ENCODE peak calls at places on chromosomes 12 and 14, in ten cellular contexts. P is ovary, B is aorta, X is mesenchymal stem cell, K is body of pancreas, V is HL-60, Z is pancreas, W is RWPE1, A is trophoblast cell, U is brain microvascular endothelial cell. C is an unnamed sample.

GRCh38 chr12:51891843-51892242 is 3.9 kb downstream of the ANKRD33 start:
- DNase-seq in P (no peak), V (no peak), B (no peak), U (no peak), X (peak), A (peak), K (no peak), W (peak), Z (no peak), C (no peak)

GRCh38 chr14:55731881-55732498 is 152.0 kb downstream of the KTN1 start:
- DNase-seq in X (no peak), V (peak), B (no peak), A (peak), U (peak), K (peak), Z (peak), W (no peak), P (no peak), C (peak)

GRCh38 chr14:35385042-35385839 is 19.3 kb downstream of the NFKBIA start:
- DNase-seq in Z (peak), W (no peak), B (peak), K (peak), V (no peak), U (peak), P (peak), X (peak), A (no peak), C (peak)

GRCh38 chr14:98962118-98962517 is 309.9 kb downstream of the BCL11B start:
- DNase-seq in B (no peak), A (no peak), Z (no peak), V (no peak), K (no peak), W (no peak), U (no peak), X (no peak), P (no peak), C (no peak)

GRCh38 chr14:69152944-69153847 is at the start of gene DCAF5:
- DNase-seq in P (peak), W (peak), X (peak), A (peak), K (peak), U (peak), V (peak), Z (peak), B (peak), C (peak)

GRCh38 chr14:105883066-105884005 is 357.0 kb downstream of the TMEM121 start:
- DNase-seq in W (no peak), U (no peak), K (peak), Z (peak), X (no peak), V (no peak), B (peak), P (no peak), A (no peak), C (no peak)

GRCh38 chr12:121749267-121749666 is 36.7 kb downstream of the TMEM120B start:
- DNase-seq in W (no peak), V (no peak), X (no peak), K (no peak), P (no peak), A (no peak), B (no peak), Z (no peak), U (no peak), C (no peak)

GRCh38 chr12:42213023-42213422 is 25.0 kb downstream of the YAF2 start:
- DNase-seq in U (peak), V (peak), X (no peak), K (no peak), P (no peak), A (peak), Z (no peak), B (no peak), W (peak), C (peak)

GRCh38 chr12:123047289-123047688 is 66.8 kb downstream of the ARL6IP4 start:
- DNase-seq in U (no peak), A (no peak), X (no peak), K (no peak), V (no peak), P (no peak), W (no peak), B (no peak), Z (no peak), C (no peak)

GRCh38 chr12:68595246-68595645 is 15.5 kb upstream of the RAP1B start:
- DNase-seq in B (no peak), P (no peak), W (no peak), V (no peak), X (no peak), K (no peak), A (no peak), Z (no peak), U (no peak), C (no peak)

GRCh38 chr12:26122681-26123481 is 2.0 kb downstream of the BHLHE41 start:
- DNase-seq in Z (peak), K (peak), V (peak), B (peak), W (no peak), U (peak), A (peak), X (peak), P (peak), C (peak)

GRCh38 chr12:26119391-26119981 is 5.4 kb downstream of the BHLHE41 start:
- DNase-seq in K (peak), Z (no peak), W (no peak), P (no peak), U (peak), A (peak), B (no peak), X (peak), V (peak), C (peak)

GRCh38 chr12:26121841-26122680 is 2.8 kb downstream of the BHLHE41 start:
- DNase-seq in B (peak), Z (peak), U (no peak), P (peak), A (peak), K (peak), X (peak), V (peak), W (no peak), C (peak)

GRCh38 chr12:26120561-26121274 is 4.1 kb downstream of the BHLHE41 start:
- DNase-seq in K (no peak), Z (no peak), U (no peak), V (no peak), X (no peak), P (no peak), B (no peak), A (no peak), W (no peak), C (no peak)

GRCh38 chr12:26121323-26121740 is 3.5 kb downstream of the BHLHE41 start:
- DNase-seq in P (no peak), A (no peak), V (no peak), K (no peak), B (no peak), W (no peak), Z (no peak), U (no peak), X (no peak), C (no peak)
- H3K27ac ChIP-seq in P (peak), A (no peak), V (no peak), K (peak), B (peak), W (no peak), Z (peak), U (no peak), X (no peak), C (no peak)

DNA sequence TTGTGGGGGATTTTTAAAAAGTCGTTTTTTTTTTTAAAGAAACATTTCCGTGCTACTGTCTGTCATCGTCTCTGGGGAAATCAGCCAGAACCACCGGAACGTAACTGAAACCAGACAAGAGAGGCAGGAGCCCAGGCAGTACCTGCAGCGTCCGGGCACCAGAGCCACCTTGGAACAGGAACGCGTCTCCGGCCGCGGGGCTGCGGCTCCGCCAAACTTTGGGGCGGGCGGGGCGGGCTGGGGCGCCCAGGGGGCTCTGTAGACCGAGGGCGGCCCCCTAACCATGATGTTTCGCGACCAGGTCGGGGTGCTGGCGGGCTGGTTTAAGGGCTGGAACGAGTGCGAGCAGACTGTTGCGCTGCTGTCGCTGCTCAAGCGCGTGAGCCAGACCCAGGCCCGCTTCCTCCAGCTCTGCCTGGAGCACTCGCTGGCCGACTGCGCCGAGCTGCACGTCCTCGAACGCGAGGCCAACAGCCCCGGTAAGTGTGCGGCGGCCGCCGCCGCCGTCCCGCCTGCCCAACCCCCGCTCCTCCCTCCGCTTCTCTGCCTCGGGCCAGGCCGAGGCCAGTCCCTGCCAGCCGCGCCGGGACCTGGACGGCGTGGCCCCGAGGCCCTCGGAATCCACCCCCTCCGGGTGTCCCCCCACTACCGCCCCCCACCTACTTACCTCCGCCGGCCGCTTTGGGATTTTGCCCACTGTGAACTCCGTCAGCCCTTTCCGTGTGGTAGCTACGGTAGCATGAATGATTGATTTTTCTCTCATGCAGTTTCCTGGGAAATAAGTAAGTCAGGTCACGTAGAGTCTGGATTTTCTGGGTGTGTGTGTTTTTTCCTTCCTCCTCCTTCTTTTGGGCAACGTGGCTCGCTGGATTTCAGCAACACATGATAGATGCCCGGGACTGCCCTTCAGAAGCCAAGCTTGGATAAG is 970 bp downstream of the SAMD4A start:
- DNase-seq in P (peak), B (peak), X (peak), Z (peak), V (peak), W (peak), K (peak), A (peak), U (peak), C (peak)
- H3K27ac ChIP-seq in P (peak), B (peak), X (peak), Z (peak), V (no peak), W (peak), K (peak), A (peak), U (peak), C (peak)

DNA sequence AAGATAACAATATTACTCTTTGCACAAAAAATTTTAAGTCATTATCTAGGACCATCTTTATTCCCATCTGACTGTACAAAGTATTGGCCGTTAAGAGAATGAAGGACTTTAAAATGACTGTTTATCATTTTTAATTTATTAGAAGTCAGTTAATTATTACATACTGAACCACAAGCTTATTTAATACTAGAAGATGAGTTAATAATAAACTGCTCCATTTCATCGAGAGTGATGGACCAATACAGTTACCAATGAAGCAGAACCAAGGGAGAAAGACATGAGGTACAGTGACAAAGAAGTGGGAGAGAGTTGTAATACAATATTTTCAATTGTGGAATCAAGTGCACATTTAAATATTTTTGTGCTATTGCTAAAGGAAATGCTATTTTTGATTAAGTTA is 83.3 kb downstream of the PTPRO start:
- DNase-seq in B (no peak), Z (no peak), K (no peak), X (no peak), U (no peak), V (no peak), A (no peak), P (no peak), W (no peak), C (no peak)
- H3K27ac ChIP-seq in B (no peak), Z (no peak), K (no peak), X (no peak), U (no peak), V (no peak), A (no peak), P (no peak), W (no peak), C (no peak)

GRCh38 chr12:80602455-80602854 is 105.0 kb upstream of the MYF6 start:
- DNase-seq in K (no peak), V (no peak), U (no peak), Z (no peak), B (no peak), A (no peak), X (no peak), P (no peak), W (no peak), C (no peak)
- H3K27ac ChIP-seq in K (no peak), V (no peak), U (no peak), Z (no peak), B (no peak), A (no peak), X (no peak), P (no peak), W (no peak), C (no peak)

DNA sequence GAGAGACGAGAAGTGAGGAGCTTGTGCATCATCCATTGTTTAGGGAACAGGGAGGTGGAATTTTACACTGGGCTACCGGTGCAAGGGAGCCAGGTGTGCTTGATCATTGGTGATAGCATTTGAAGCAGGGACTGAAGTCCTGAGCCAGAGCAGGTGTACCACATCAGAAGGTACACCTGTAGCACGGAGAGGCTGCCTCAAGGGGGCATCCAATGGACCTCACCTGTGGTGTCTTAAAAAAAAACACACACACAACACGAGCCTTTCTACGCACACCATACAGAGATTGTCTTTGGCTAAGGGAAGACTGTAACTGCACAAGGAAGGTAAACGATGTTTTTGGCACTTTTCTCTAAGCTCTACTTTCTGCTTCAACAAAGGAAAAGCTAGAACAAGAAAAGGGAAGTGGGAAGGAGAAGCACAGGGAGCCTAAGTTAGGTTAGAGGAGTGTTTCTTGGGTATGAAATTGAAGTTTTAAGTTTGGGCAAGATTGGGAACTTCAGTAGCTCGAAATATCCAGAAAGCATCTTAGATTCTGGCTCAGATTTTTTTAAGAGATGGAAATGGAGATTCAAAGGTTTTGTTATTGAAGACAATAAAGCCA is 334.3 kb upstream of the FBXO33 start:
- DNase-seq in V (no peak), P (no peak), X (no peak), Z (no peak), W (no peak), K (no peak), A (no peak), U (no peak), B (no peak), C (no peak)
- H3K27ac ChIP-seq in V (no peak), P (no peak), X (no peak), Z (no peak), W (no peak), K (no peak), A (no peak), U (no peak), B (no peak), C (no peak)

DNA sequence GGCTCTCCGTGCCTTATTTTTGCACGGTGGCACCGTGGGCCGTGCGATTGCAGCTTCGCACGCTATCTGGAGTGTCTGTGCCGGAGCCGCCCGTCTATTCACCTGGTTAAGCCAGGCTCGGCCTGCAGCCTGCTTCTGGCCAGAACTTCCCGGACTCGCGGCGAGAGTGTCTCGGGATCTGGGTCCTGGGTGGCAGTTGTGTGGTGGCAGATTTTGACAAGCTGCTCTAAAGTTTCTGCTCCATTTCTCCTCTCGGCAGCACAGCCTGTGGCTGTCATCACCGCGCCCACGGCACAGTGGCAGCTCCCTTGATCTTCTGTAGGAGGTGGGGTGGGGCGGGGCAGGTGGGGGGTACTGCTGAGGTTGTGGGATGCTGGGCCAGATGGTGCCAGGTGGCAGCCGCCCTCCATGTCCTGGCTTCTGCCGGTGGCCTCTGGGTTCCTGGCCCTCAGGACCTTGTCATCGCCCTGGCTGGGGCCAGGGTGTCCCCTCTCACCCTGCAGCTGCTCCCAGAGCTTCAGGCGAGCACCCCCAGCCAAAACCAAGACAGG is 2.9 kb downstream of the MMP17 start:
- DNase-seq in W (no peak), X (peak), K (no peak), B (peak), A (no peak), P (no peak), Z (no peak), V (peak), U (no peak), C (no peak)
- H3K27ac ChIP-seq in W (peak), X (no peak), K (peak), B (no peak), A (peak), P (peak), Z (no peak), V (no peak), U (peak), C (peak)

DNA sequence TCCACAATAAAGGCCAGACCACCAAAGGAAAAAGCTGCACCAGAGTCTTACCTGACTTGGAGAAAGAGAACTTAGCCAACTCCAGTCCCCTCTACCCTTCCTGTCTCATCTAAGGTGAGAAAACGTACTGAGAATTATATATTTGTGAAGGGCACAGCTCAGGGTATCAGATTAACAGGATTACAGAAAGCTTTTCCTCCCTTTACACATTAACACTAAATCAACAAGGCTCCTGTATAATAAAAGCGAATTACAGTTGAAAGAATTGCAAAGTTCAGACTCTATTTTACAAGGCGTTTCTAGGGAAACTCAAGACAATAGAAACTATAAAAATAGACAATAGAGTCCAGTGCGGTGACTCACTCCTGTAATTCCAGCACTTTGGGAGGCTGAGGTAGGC is 82.7 kb upstream of the RPL10L start:
- DNase-seq in P (no peak), V (no peak), U (no peak), Z (no peak), W (no peak), B (no peak), A (no peak), K (no peak), X (no peak), C (peak)
- H3K27ac ChIP-seq in P (no peak), V (no peak), U (no peak), Z (no peak), W (no peak), B (no peak), A (no peak), K (no peak), X (no peak), C (peak)

GRCh38 chr14:61048640-61049039 is 67.6 kb downstream of the SLC38A6 start:
- DNase-seq in A (no peak), K (no peak), V (no peak), X (no peak), Z (no peak), P (no peak), U (no peak), B (no peak), W (no peak), C (no peak)

GRCh38 chr14:61051046-61051445 is 70.0 kb downstream of the SLC38A6 start:
- DNase-seq in B (peak), U (no peak), A (no peak), X (no peak), P (no peak), V (no peak), W (no peak), Z (no peak), K (no peak), C (no peak)
- H3K27ac ChIP-seq in B (no peak), U (no peak), A (no peak), X (no peak), P (no peak), V (no peak), W (no peak), Z (no peak), K (no peak), C (no peak)

GRCh38 chr12:54328595-54329337 is 3.8 kb downstream of the COPZ1 start:
- DNase-seq in A (no peak), V (no peak), P (no peak), Z (no peak), X (no peak), U (no peak), K (no peak), W (no peak), B (no peak), C (no peak)

GRCh38 chr12:54331461-54331860 is 6.5 kb downstream of the COPZ1 start:
- DNase-seq in Z (no peak), V (no peak), B (no peak), A (no peak), P (no peak), K (no peak), W (no peak), U (no peak), X (no peak), C (no peak)

GRCh38 chr12:54329756-54330155 is 4.8 kb downstream of the COPZ1 start:
- DNase-seq in A (no peak), V (no peak), K (no peak), B (no peak), U (no peak), W (no peak), P (no peak), X (no peak), Z (no peak), C (no peak)

GRCh38 chr12:54333420-54334034 is 8.6 kb downstream of the COPZ1 start:
- DNase-seq in X (no peak), P (no peak), A (no peak), W (no peak), U (no peak), Z (no peak), V (no peak), K (no peak), B (no peak), C (no peak)

GRCh38 chr12:54330442-54330841 is 5.5 kb downstream of the COPZ1 start:
- DNase-seq in V (no peak), K (no peak), X (no peak), P (no peak), Z (no peak), B (no peak), U (no peak), W (no peak), A (no peak), C (no peak)
- H3K27ac ChIP-seq in V (no peak), K (no peak), X (no peak), P (no peak), Z (no peak), B (no peak), U (no peak), W (no peak), A (peak), C (no peak)

DNA sequence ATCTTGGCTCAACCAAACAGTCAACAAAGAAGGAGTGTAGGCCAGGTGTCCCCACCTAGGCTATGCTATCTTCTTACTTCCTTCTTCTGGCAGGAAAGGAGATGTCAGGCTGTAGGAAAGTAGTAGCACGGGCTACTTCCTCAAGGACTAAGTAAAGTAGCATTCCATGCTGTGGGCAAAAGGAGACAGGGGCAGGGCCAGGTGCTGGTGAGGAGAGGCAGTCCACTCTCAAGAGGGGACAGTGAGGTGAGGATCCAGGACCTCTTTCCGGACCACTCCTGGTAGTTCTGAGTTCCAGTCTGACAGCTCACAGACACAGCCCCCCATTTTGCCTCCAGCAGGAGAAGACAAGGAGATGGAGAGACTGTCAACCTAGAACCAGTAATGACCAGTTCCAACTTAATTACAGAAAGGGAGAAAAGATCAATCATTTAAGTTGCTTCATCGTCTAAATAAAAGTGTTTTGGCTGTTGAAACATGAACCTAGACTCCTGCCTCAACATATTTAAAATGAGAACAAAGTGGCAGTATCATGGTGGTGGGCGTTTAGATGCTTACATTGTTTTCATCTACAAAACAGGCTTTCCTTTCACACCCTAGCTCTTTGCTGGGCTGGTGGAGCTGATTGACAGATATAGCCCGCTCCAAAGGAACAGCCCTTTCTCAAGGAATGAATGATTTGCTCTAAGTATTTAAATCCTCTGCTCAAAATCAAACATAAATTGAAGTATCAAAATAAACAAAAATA is 5.1 kb upstream of the SSTR1 start:
- DNase-seq in Z (no peak), X (no peak), A (no peak), P (no peak), W (no peak), K (no peak), V (no peak), B (no peak), U (no peak), C (no peak)
- H3K27ac ChIP-seq in Z (no peak), X (no peak), A (no peak), P (no peak), W (no peak), K (no peak), V (no peak), B (no peak), U (no peak), C (no peak)